ENCODE peak calls at places on chromosome 1, in seven cellular contexts. One of them, this sample, is unnamed.

GRCh38 chr1:201838381-201838780 is 9.4 kb downstream of the IPO9 start:
- DNase-seq in esophagus muscularis mucosa: no peak
- DNase-seq in transverse colon: no peak
- DNase-seq in GM12891: no peak
- DNase-seq in esophagus squamous epithelium: no peak
- DNase-seq in NB4: no peak
- DNase-seq in prostate gland: no peak
- DNase-seq in this sample: no peak

GRCh38 chr1:226708967-226709396 is 30.1 kb downstream of the ITPKB start:
- DNase-seq in prostate gland: no peak
- DNase-seq in NB4: no peak
- DNase-seq in esophagus squamous epithelium: no peak
- DNase-seq in transverse colon: no peak
- DNase-seq in esophagus muscularis mucosa: no peak
- DNase-seq in GM12891: no peak
- DNase-seq in this sample: no peak

GRCh38 chr1:225774276-225775147 is 3.1 kb upstream of the SRP9 start:
- DNase-seq in esophagus squamous epithelium: no peak
- DNase-seq in esophagus muscularis mucosa: no peak
- DNase-seq in transverse colon: no peak
- DNase-seq in prostate gland: no peak
- DNase-seq in NB4: no peak
- DNase-seq in GM12891: no peak
- DNase-seq in this sample: no peak

GRCh38 chr1:4977701-4978100 is 323.3 kb downstream of the AJAP1 start:
- DNase-seq in esophagus squamous epithelium: no peak
- DNase-seq in transverse colon: no peak
- DNase-seq in GM12891: no peak
- DNase-seq in NB4: no peak
- DNase-seq in esophagus muscularis mucosa: no peak
- DNase-seq in prostate gland: no peak
- DNase-seq in this sample: no peak

GRCh38 chr1:235918032-235918431 is 51.3 kb upstream of the LYST start:
- DNase-seq in esophagus squamous epithelium: no peak
- DNase-seq in NB4: no peak
- DNase-seq in GM12891: no peak
- DNase-seq in esophagus muscularis mucosa: no peak
- DNase-seq in prostate gland: no peak
- DNase-seq in transverse colon: no peak
- DNase-seq in this sample: no peak

GRCh38 chr1:179305450-179305849 is 11.9 kb downstream of the SOAT1 start:
- DNase-seq in transverse colon: no peak
- DNase-seq in prostate gland: no peak
- DNase-seq in esophagus muscularis mucosa: no peak
- DNase-seq in esophagus squamous epithelium: no peak
- DNase-seq in NB4: no peak
- DNase-seq in GM12891: no peak
- DNase-seq in this sample: no peak

GRCh38 chr1:221187174-221187573 is 307.9 kb downstream of the HLX start:
- DNase-seq in GM12891: no peak
- DNase-seq in esophagus squamous epithelium: no peak
- DNase-seq in esophagus muscularis mucosa: no peak
- DNase-seq in prostate gland: no peak
- DNase-seq in NB4: no peak
- DNase-seq in transverse colon: no peak
- DNase-seq in this sample: no peak

GRCh38 chr1:225437710-225438437 is 10.0 kb upstream of the LBR start:
- DNase-seq in prostate gland: no peak
- DNase-seq in GM12891: no peak
- DNase-seq in esophagus muscularis mucosa: no peak
- DNase-seq in esophagus squamous epithelium: no peak
- DNase-seq in NB4: no peak
- DNase-seq in transverse colon: peak; percentile 31
- DNase-seq in this sample: no peak

GRCh38 chr1:34379911-34380310 is 203.2 kb downstream of the C1orf94 start:
- DNase-seq in esophagus squamous epithelium: no peak
- DNase-seq in GM12891: no peak
- DNase-seq in NB4: no peak
- DNase-seq in esophagus muscularis mucosa: no peak
- DNase-seq in transverse colon: no peak
- DNase-seq in prostate gland: no peak
- DNase-seq in this sample: no peak

GRCh38 chr1:166579835-166580488 is 259.3 kb upstream of the POGK start:
- DNase-seq in esophagus muscularis mucosa: no peak
- DNase-seq in esophagus squamous epithelium: no peak
- DNase-seq in NB4: no peak
- DNase-seq in transverse colon: no peak
- DNase-seq in prostate gland: no peak
- DNase-seq in GM12891: no peak
- DNase-seq in this sample: no peak

GRCh38 chr1:151036356-151036755 is at the start of gene BNIPL:
- DNase-seq in esophagus muscularis mucosa: no peak
- DNase-seq in transverse colon: no peak
- DNase-seq in prostate gland: peak; percentile 22
- DNase-seq in esophagus squamous epithelium: no peak
- DNase-seq in GM12891: no peak
- DNase-seq in NB4: no peak
- DNase-seq in this sample: peak; percentile 64

GRCh38 chr1:53511323-53511932 is 52.2 kb downstream of the DMRTB1 start:
- DNase-seq in esophagus squamous epithelium: no peak
- DNase-seq in NB4: no peak
- DNase-seq in esophagus muscularis mucosa: no peak
- DNase-seq in GM12891: no peak
- DNase-seq in transverse colon: no peak
- DNase-seq in prostate gland: no peak
- DNase-seq in this sample: no peak

DNA sequence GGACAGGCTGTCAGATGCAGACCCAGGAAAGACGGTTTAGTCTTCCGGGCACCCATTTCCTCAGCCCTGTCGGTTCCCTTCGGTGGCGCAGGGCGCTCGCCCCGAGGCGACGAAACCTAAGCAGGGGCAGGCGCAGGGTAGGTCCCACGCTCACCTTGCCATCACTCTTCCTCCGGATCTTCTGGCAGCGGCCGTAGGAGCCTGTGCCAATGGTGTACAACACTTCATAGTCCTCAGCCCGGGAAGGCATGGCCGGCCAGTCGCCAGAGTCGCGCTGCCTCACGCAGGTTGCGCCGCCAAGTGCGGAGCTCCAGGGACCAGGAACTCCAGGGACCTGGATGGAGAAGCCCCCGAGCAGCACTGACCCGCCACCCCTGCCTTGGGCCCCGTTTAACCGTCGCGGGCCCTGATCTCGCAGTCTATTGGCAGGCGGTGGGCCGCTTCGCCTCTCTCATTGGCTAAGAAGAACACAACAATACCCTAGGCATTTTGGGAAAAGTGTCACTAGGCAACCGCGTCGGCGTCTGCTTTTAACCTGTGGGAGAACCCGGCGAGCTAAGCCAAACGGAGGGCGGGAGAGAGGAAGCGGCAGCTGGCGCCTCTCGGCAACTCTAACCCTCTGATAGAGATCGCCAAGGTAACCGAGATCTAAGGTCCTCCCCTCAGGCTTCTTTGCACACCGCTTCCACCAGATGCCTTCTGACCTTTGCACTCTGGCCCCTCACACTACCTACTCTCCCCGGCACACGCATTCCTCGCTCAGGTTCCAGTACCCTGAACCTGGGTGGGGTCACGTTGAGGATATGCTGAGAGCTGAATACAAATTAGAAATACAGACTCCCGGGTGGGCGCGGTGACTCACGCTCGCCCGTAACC is at the start of gene NEK2:
- DNase-seq in transverse colon: peak; percentile 93
- DNase-seq in esophagus squamous epithelium: peak; percentile 50
- DNase-seq in prostate gland: peak; percentile 91
- DNase-seq in GM12891: peak; percentile 73
- DNase-seq in esophagus muscularis mucosa: peak; percentile 95
- DNase-seq in NB4: peak; percentile 95
- DNase-seq in this sample: peak; percentile 93
- TF ChIP-seq POLR2A in transverse colon: no peak
- TF ChIP-seq POLR2A in esophagus squamous epithelium: no peak
- TF ChIP-seq POLR2A in prostate gland: no peak
- TF ChIP-seq POLR2A in GM12891: peak; percentile 25
- TF ChIP-seq POLR2A in esophagus muscularis mucosa: no peak
- TF ChIP-seq POLR2A in NB4: peak; percentile 63
- TF ChIP-seq POLR2A in this sample: no peak

GRCh38 chr1:43366179-43366578 is 1.6 kb downstream of the ELOVL1 start:
- DNase-seq in prostate gland: peak; percentile 85
- DNase-seq in transverse colon: peak; percentile 91
- DNase-seq in NB4: no peak
- DNase-seq in esophagus muscularis mucosa: no peak
- DNase-seq in GM12891: no peak
- DNase-seq in esophagus squamous epithelium: no peak
- DNase-seq in this sample: peak; percentile 86
- TF ChIP-seq POLR2A in prostate gland: peak; percentile 74
- TF ChIP-seq POLR2A in transverse colon: peak; percentile 92
- TF ChIP-seq POLR2A in NB4: no peak
- TF ChIP-seq POLR2A in esophagus muscularis mucosa: no peak
- TF ChIP-seq POLR2A in GM12891: no peak
- TF ChIP-seq POLR2A in esophagus squamous epithelium: peak; percentile 67
- TF ChIP-seq POLR2A in this sample: no peak

DNA sequence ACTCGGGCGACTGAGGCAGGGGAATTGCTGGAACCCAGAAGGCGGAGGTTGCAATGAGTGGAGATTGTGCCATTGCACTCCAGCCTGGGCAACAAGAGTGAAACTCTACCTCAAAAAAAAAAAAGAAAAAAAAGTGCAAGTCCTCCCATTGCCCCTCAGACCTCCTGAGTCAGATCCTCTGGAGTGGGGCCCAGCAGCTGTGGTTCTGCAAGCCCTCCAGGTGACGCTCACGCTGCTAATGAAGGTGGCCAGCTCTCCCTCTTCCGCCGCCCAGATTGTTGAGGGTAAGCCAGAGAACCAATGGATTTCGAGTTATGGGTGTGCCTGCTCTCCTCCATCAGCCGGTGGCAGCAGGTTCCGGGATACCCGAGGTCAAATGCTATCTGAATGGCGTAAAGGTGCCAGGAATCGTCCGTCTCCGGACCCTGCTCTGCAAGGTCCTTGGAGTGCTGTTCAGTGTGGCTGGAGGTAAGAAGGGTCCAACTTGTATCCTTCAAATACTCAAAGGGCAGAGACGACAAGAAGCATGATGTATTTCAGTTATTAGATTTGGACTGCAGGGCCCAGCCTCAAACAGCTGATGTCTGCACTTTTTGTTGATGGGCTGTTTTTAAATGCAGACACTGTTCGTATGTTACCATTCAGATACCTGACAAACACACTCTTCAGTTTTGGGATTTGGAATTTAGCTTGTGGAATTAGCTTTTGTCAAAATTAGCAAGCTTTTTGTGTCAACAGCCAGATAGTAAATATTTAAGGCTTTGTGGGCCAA is 17.6 kb downstream of the CLCN6 start:
- DNase-seq in GM12891: no peak
- DNase-seq in prostate gland: no peak
- DNase-seq in transverse colon: no peak
- DNase-seq in esophagus muscularis mucosa: no peak
- DNase-seq in NB4: no peak
- DNase-seq in esophagus squamous epithelium: no peak
- DNase-seq in this sample: no peak
- TF ChIP-seq POLR2A in GM12891: no peak
- TF ChIP-seq POLR2A in prostate gland: no peak
- TF ChIP-seq POLR2A in transverse colon: no peak
- TF ChIP-seq POLR2A in esophagus muscularis mucosa: no peak
- TF ChIP-seq POLR2A in NB4: no peak
- TF ChIP-seq POLR2A in esophagus squamous epithelium: no peak
- TF ChIP-seq POLR2A in this sample: no peak

GRCh38 chr1:55321947-55322346 is 106.8 kb upstream of the USP24 start:
- DNase-seq in esophagus muscularis mucosa: no peak
- DNase-seq in prostate gland: no peak
- DNase-seq in NB4: no peak
- DNase-seq in transverse colon: no peak
- DNase-seq in esophagus squamous epithelium: no peak
- DNase-seq in GM12891: no peak
- DNase-seq in this sample: no peak

GRCh38 chr1:55323760-55324159 is 108.6 kb upstream of the USP24 start:
- DNase-seq in esophagus muscularis mucosa: no peak
- DNase-seq in transverse colon: no peak
- DNase-seq in prostate gland: no peak
- DNase-seq in NB4: no peak
- DNase-seq in esophagus squamous epithelium: no peak
- DNase-seq in GM12891: no peak
- DNase-seq in this sample: no peak

GRCh38 chr1:55320891-55321290 is 105.7 kb upstream of the USP24 start:
- DNase-seq in prostate gland: no peak
- DNase-seq in transverse colon: no peak
- DNase-seq in NB4: no peak
- DNase-seq in esophagus squamous epithelium: no peak
- DNase-seq in esophagus muscularis mucosa: no peak
- DNase-seq in GM12891: no peak
- DNase-seq in this sample: no peak

GRCh38 chr1:55326496-55326895 is 111.3 kb upstream of the USP24 start:
- DNase-seq in GM12891: no peak
- DNase-seq in esophagus muscularis mucosa: no peak
- DNase-seq in prostate gland: no peak
- DNase-seq in esophagus squamous epithelium: no peak
- DNase-seq in NB4: no peak
- DNase-seq in transverse colon: no peak
- DNase-seq in this sample: no peak

GRCh38 chr1:55322842-55323241 is 107.7 kb upstream of the USP24 start:
- DNase-seq in NB4: no peak
- DNase-seq in transverse colon: no peak
- DNase-seq in GM12891: no peak
- DNase-seq in esophagus squamous epithelium: no peak
- DNase-seq in esophagus muscularis mucosa: no peak
- DNase-seq in prostate gland: no peak
- DNase-seq in this sample: no peak
- TF ChIP-seq POLR2A in NB4: no peak
- TF ChIP-seq POLR2A in transverse colon: no peak
- TF ChIP-seq POLR2A in GM12891: no peak
- TF ChIP-seq POLR2A in esophagus squamous epithelium: no peak
- TF ChIP-seq POLR2A in esophagus muscularis mucosa: no peak
- TF ChIP-seq POLR2A in prostate gland: no peak
- TF ChIP-seq POLR2A in this sample: no peak